ENCODE peak calls at places on chromosomes 12 and 14, in ten cellular contexts. One of them, this sample, is unnamed.

GRCh38 chr14:90419200-90419599 is 22.4 kb downstream of the CALM1 start:
- DNase-seq in CD4-positive, CD25-positive, alpha-beta regulatory T cell: no peak
- DNase-seq in GM03348: peak
- DNase-seq in activated CD4-positive, alpha-beta T cell treated with anti-CD3 and anti-CD28 coated beads, Interleukin-2, amount 50 U/mL, for 48 hours: no peak
- DNase-seq in OCI-LY7: no peak
- DNase-seq in stimulated activated CD4-positive, alpha-beta T cell treated with anti-CD3 and anti-CD28 coated beads, TNF-alpha, amount 100 ng/mL, for 24 hours: no peak
- DNase-seq in ureter: peak
- DNase-seq in ovary: peak
- DNase-seq in C1 segment of cervical spinal cord: no peak
- DNase-seq in Karpas-422: no peak
- DNase-seq in this sample: no peak

GRCh38 chr12:113846275-113846674 is 119.8 kb downstream of the RBM19 start:
- DNase-seq in CD4-positive, CD25-positive, alpha-beta regulatory T cell: no peak
- DNase-seq in GM03348: no peak
- DNase-seq in activated CD4-positive, alpha-beta T cell treated with anti-CD3 and anti-CD28 coated beads, Interleukin-2, amount 50 U/mL, for 48 hours: no peak
- DNase-seq in OCI-LY7: no peak
- DNase-seq in stimulated activated CD4-positive, alpha-beta T cell treated with anti-CD3 and anti-CD28 coated beads, TNF-alpha, amount 100 ng/mL, for 24 hours: no peak
- DNase-seq in ureter: no peak
- DNase-seq in ovary: no peak
- DNase-seq in C1 segment of cervical spinal cord: no peak
- DNase-seq in Karpas-422: no peak
- DNase-seq in this sample: no peak

GRCh38 chr14:65421201-65421981 is 8.9 kb downstream of the FUT8 start:
- DNase-seq in CD4-positive, CD25-positive, alpha-beta regulatory T cell: no peak
- DNase-seq in GM03348: peak
- DNase-seq in activated CD4-positive, alpha-beta T cell treated with anti-CD3 and anti-CD28 coated beads, Interleukin-2, amount 50 U/mL, for 48 hours: no peak
- DNase-seq in OCI-LY7: no peak
- DNase-seq in stimulated activated CD4-positive, alpha-beta T cell treated with anti-CD3 and anti-CD28 coated beads, TNF-alpha, amount 100 ng/mL, for 24 hours: no peak
- DNase-seq in ureter: no peak
- DNase-seq in ovary: no peak
- DNase-seq in C1 segment of cervical spinal cord: no peak
- DNase-seq in Karpas-422: no peak
- DNase-seq in this sample: no peak

GRCh38 chr14:53605562-53605961 is 351.1 kb downstream of the BMP4 start:
- DNase-seq in CD4-positive, CD25-positive, alpha-beta regulatory T cell: no peak
- DNase-seq in GM03348: no peak
- DNase-seq in activated CD4-positive, alpha-beta T cell treated with anti-CD3 and anti-CD28 coated beads, Interleukin-2, amount 50 U/mL, for 48 hours: no peak
- DNase-seq in OCI-LY7: no peak
- DNase-seq in stimulated activated CD4-positive, alpha-beta T cell treated with anti-CD3 and anti-CD28 coated beads, TNF-alpha, amount 100 ng/mL, for 24 hours: no peak
- DNase-seq in ureter: no peak
- DNase-seq in ovary: no peak
- DNase-seq in C1 segment of cervical spinal cord: no peak
- DNase-seq in Karpas-422: no peak
- DNase-seq in this sample: no peak

GRCh38 chr12:96034631-96035282 is 630 bp downstream of the LTA4H start:
- DNase-seq in CD4-positive, CD25-positive, alpha-beta regulatory T cell: no peak
- DNase-seq in GM03348: peak
- DNase-seq in activated CD4-positive, alpha-beta T cell treated with anti-CD3 and anti-CD28 coated beads, Interleukin-2, amount 50 U/mL, for 48 hours: no peak
- DNase-seq in OCI-LY7: peak
- DNase-seq in stimulated activated CD4-positive, alpha-beta T cell treated with anti-CD3 and anti-CD28 coated beads, TNF-alpha, amount 100 ng/mL, for 24 hours: no peak
- DNase-seq in ureter: no peak
- DNase-seq in ovary: peak
- DNase-seq in C1 segment of cervical spinal cord: no peak
- DNase-seq in Karpas-422: peak
- DNase-seq in this sample: no peak

GRCh38 chr12:15834575-15834974 is 45.4 kb upstream of the EPS8 start:
- DNase-seq in CD4-positive, CD25-positive, alpha-beta regulatory T cell: no peak
- DNase-seq in GM03348: no peak
- DNase-seq in activated CD4-positive, alpha-beta T cell treated with anti-CD3 and anti-CD28 coated beads, Interleukin-2, amount 50 U/mL, for 48 hours: no peak
- DNase-seq in OCI-LY7: no peak
- DNase-seq in stimulated activated CD4-positive, alpha-beta T cell treated with anti-CD3 and anti-CD28 coated beads, TNF-alpha, amount 100 ng/mL, for 24 hours: no peak
- DNase-seq in ureter: no peak
- DNase-seq in ovary: no peak
- DNase-seq in C1 segment of cervical spinal cord: no peak
- DNase-seq in Karpas-422: no peak
- DNase-seq in this sample: no peak

GRCh38 chr14:27427796-27428195 is 830.0 kb upstream of the NOVA1 start:
- DNase-seq in CD4-positive, CD25-positive, alpha-beta regulatory T cell: no peak
- DNase-seq in GM03348: peak
- DNase-seq in activated CD4-positive, alpha-beta T cell treated with anti-CD3 and anti-CD28 coated beads, Interleukin-2, amount 50 U/mL, for 48 hours: no peak
- DNase-seq in OCI-LY7: no peak
- DNase-seq in stimulated activated CD4-positive, alpha-beta T cell treated with anti-CD3 and anti-CD28 coated beads, TNF-alpha, amount 100 ng/mL, for 24 hours: no peak
- DNase-seq in ureter: no peak
- DNase-seq in ovary: no peak
- DNase-seq in C1 segment of cervical spinal cord: no peak
- DNase-seq in Karpas-422: no peak
- DNase-seq in this sample: no peak

GRCh38 chr14:61653507-61653906 is 41.8 kb upstream of the HIF1A start:
- DNase-seq in CD4-positive, CD25-positive, alpha-beta regulatory T cell: no peak
- DNase-seq in GM03348: peak
- DNase-seq in activated CD4-positive, alpha-beta T cell treated with anti-CD3 and anti-CD28 coated beads, Interleukin-2, amount 50 U/mL, for 48 hours: no peak
- DNase-seq in OCI-LY7: no peak
- DNase-seq in stimulated activated CD4-positive, alpha-beta T cell treated with anti-CD3 and anti-CD28 coated beads, TNF-alpha, amount 100 ng/mL, for 24 hours: no peak
- DNase-seq in ureter: no peak
- DNase-seq in ovary: no peak
- DNase-seq in C1 segment of cervical spinal cord: no peak
- DNase-seq in Karpas-422: no peak
- DNase-seq in this sample: no peak

GRCh38 chr12:121576851-121577391 is 3.9 kb downstream of the KDM2B start:
- DNase-seq in CD4-positive, CD25-positive, alpha-beta regulatory T cell: no peak
- DNase-seq in GM03348: peak
- DNase-seq in activated CD4-positive, alpha-beta T cell treated with anti-CD3 and anti-CD28 coated beads, Interleukin-2, amount 50 U/mL, for 48 hours: no peak
- DNase-seq in OCI-LY7: no peak
- DNase-seq in stimulated activated CD4-positive, alpha-beta T cell treated with anti-CD3 and anti-CD28 coated beads, TNF-alpha, amount 100 ng/mL, for 24 hours: no peak
- DNase-seq in ureter: no peak
- DNase-seq in ovary: peak
- DNase-seq in C1 segment of cervical spinal cord: no peak
- DNase-seq in Karpas-422: no peak
- DNase-seq in this sample: no peak

GRCh38 chr14:56137842-56138241 is 19.6 kb downstream of the PELI2 start:
- DNase-seq in CD4-positive, CD25-positive, alpha-beta regulatory T cell: no peak
- DNase-seq in GM03348: no peak
- DNase-seq in activated CD4-positive, alpha-beta T cell treated with anti-CD3 and anti-CD28 coated beads, Interleukin-2, amount 50 U/mL, for 48 hours: no peak
- DNase-seq in OCI-LY7: no peak
- DNase-seq in stimulated activated CD4-positive, alpha-beta T cell treated with anti-CD3 and anti-CD28 coated beads, TNF-alpha, amount 100 ng/mL, for 24 hours: no peak
- DNase-seq in ureter: no peak
- DNase-seq in ovary: no peak
- DNase-seq in C1 segment of cervical spinal cord: no peak
- DNase-seq in Karpas-422: no peak
- DNase-seq in this sample: no peak

GRCh38 chr12:74889563-74890236 is 319.9 kb downstream of the KCNC2 start:
- DNase-seq in CD4-positive, CD25-positive, alpha-beta regulatory T cell: no peak
- DNase-seq in GM03348: peak
- DNase-seq in activated CD4-positive, alpha-beta T cell treated with anti-CD3 and anti-CD28 coated beads, Interleukin-2, amount 50 U/mL, for 48 hours: no peak
- DNase-seq in OCI-LY7: no peak
- DNase-seq in stimulated activated CD4-positive, alpha-beta T cell treated with anti-CD3 and anti-CD28 coated beads, TNF-alpha, amount 100 ng/mL, for 24 hours: no peak
- DNase-seq in ureter: no peak
- DNase-seq in ovary: no peak
- DNase-seq in C1 segment of cervical spinal cord: no peak
- DNase-seq in Karpas-422: no peak
- DNase-seq in this sample: no peak

GRCh38 chr12:76921891-76922664 is 43.3 kb upstream of the CSRP2 start:
- DNase-seq in CD4-positive, CD25-positive, alpha-beta regulatory T cell: no peak
- DNase-seq in GM03348: peak
- DNase-seq in activated CD4-positive, alpha-beta T cell treated with anti-CD3 and anti-CD28 coated beads, Interleukin-2, amount 50 U/mL, for 48 hours: no peak
- DNase-seq in OCI-LY7: no peak
- DNase-seq in stimulated activated CD4-positive, alpha-beta T cell treated with anti-CD3 and anti-CD28 coated beads, TNF-alpha, amount 100 ng/mL, for 24 hours: no peak
- DNase-seq in ureter: no peak
- DNase-seq in ovary: no peak
- DNase-seq in C1 segment of cervical spinal cord: no peak
- DNase-seq in Karpas-422: no peak
- DNase-seq in this sample: no peak